ENCODE peak calls at places on chromosomes 12 and 14, in seven cellular contexts. J, D, C, I, P, F and S are unnamed samples.

GRCh38 chr12:89882051-89882450 is 173.4 kb upstream of the ATP2B1 start:
- DNase-seq in P (peak), J (no peak), C (no peak), I (no peak), F (no peak), D (no peak), S (peak)

GRCh38 chr14:94458096-94458495 is 5.5 kb upstream of the SERPINA11 start:
- DNase-seq in C (no peak), P (no peak), J (no peak), I (no peak), D (no peak), F (no peak), S (no peak)

GRCh38 chr14:59123975-59124374 is 64.5 kb upstream of the DAAM1 start:
- DNase-seq in C (no peak), D (no peak), F (no peak), P (no peak), J (no peak), I (no peak), S (no peak)

GRCh38 chr12:118689793-118690192 is 291.5 kb upstream of the SRRM4 start:
- DNase-seq in D (no peak), I (no peak), P (no peak), F (no peak), C (no peak), J (no peak), S (no peak)

GRCh38 chr12:113155060-113155459 is 5.5 kb downstream of the CFAP73 start:
- DNase-seq in C (no peak), D (no peak), I (no peak), J (no peak), P (no peak), F (no peak), S (no peak)

GRCh38 chr14:69355955-69356321 is 42.2 kb downstream of the ERH start:
- DNase-seq in I (peak), P (peak), F (no peak), J (peak), C (no peak), D (no peak), S (peak)

GRCh38 chr12:96510306-96510764 is 21.0 kb downstream of the CFAP54 start:
- DNase-seq in C (no peak), D (no peak), P (no peak), F (no peak), J (no peak), I (no peak), S (no peak)

GRCh38 chr12:57276935-57277563 is 26.1 kb upstream of the STAC3 start:
- DNase-seq in C (no peak), D (peak), I (no peak), J (no peak), P (no peak), F (no peak), S (no peak)

GRCh38 chr12:15205341-15206010 is 15.7 kb downstream of the RERG start:
- DNase-seq in J (no peak), F (no peak), D (no peak), C (no peak), P (no peak), I (no peak), S (no peak)

GRCh38 chr12:89252284-89252683 is 100.0 kb downstream of the DUSP6 start:
- DNase-seq in D (no peak), C (no peak), I (no peak), F (no peak), J (no peak), P (no peak), S (no peak)

GRCh38 chr12:57236224-57236924 is 6.9 kb downstream of the SHMT2 start:
- DNase-seq in I (no peak), P (no peak), C (no peak), D (no peak), F (peak), J (no peak), S (no peak)

GRCh38 chr12:51365276-51365675 is 18.8 kb upstream of the CELA1 start:
- DNase-seq in P (no peak), J (no peak), D (no peak), I (no peak), F (no peak), C (no peak), S (no peak)
- H3K4me3 ChIP-seq in P (no peak), J (no peak), D (no peak), I (no peak), F (no peak), C (no peak), S (no peak)

GRCh38 chr14:24113801-24114535 is 609 bp upstream of the DCAF11 start:
- DNase-seq in C (peak), J (peak), F (peak), D (peak), I (peak), P (no peak), S (peak)

GRCh38 chr14:24115451-24116110 is 832 bp upstream of the NRL start:
- DNase-seq in P (no peak), D (no peak), J (no peak), F (peak), C (peak), I (no peak), S (no peak)

GRCh38 chr14:24113379-24113800 is 1.2 kb upstream of the DCAF11 start:
- DNase-seq in P (no peak), C (no peak), F (no peak), D (no peak), I (no peak), J (no peak), S (no peak)

GRCh38 chr14:24116111-24116809 is 1.5 kb upstream of the NRL start:
- DNase-seq in D (no peak), J (no peak), F (no peak), I (no peak), C (no peak), P (no peak), S (no peak)

DNA sequence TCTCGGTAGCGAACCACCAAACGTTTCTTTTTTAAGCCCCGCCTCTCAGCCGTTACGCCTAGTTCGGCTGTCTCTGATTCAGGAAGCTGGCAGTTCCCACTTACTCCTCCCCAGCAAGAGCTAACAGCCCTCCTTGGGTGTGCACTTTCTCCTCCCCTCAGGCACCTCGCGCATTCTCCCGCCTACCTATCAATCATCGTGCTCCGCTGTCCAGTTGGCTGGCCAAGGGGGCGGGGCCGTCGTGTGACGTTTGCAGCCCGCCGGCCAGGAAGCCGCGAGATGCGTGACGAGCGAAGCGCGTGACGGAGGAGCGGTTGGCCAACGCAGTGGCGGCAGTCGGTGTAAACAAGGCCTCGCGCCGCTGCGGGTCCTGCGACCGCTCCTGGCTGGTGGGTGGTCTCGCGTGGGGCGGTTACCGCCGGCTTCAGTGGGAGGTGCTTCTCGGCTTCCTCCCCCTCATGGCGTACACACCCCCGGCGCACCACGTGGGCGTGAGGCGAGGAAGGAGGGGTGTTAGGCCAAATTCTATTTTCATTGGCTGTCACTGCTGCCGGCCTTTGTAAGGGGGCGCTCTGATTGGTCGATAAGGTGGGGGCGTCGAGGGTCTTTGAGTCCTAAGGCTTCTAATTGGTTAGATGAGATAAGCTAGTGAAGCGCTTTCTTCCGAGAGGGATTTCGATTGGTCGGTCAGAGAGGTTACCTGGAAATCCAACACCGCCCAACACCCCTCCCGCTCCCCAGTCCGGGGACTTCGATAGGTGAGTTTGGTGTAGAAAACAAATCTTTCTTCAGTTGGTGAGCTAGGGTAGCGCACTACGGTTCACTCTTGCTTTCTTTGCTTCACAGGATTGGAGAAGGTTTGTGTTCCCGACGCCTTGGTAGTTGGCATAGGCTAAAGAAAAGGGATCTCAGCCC is at the start of the genes DCAF11 and NRL:
- DNase-seq in P (peak), C (peak), F (peak), I (peak), D (peak), J (peak), S (peak)
- H3K4me3 ChIP-seq in P (peak), C (peak), F (peak), I (peak), D (peak), J (peak), S (peak)

DNA sequence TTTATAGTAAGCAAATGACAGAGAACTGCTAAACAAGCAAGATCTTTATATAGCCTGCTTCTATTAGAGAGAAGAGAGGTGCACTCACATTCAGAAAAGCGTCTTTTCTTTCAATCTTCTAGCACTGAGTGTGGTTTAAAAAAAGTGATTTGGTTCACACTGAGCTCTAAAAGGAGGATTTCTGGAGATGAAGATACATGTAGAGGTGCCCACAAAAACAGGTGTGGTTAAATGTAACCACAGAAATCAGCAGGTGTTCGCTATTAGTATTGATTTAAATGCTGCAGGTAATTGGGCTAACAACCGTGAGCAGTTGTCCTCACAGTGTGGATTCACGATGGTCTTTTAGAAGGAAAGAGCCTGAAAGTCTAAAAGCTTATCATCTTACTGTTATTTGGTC is 10.7 kb downstream of the PKP2 start:
- DNase-seq in J (no peak), D (peak), I (no peak), P (no peak), C (no peak), F (no peak), S (no peak)
- H3K4me3 ChIP-seq in J (no peak), D (peak), I (no peak), P (no peak), C (no peak), F (no peak), S (no peak)

DNA sequence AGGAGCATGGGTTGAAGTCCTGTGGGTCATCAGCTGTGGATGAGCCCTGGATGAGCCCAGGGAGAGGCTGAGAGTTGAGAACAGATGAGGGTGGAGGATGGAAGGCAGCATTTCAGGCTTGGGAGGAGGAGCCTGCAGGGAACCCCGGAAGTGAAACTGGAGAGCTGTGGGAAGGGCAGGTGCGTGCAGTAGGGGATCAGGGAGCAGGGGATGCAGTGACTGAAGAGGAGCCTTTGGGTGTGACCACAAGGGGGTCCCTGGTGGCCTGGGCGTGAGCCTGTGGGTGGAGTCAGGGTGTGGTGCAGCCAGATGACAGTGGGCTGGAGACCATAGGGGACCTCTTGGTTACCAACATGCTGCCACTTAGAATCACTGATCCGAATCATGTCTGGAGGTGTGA is 115.5 kb downstream of the PAPOLA start:
- DNase-seq in C (no peak), I (no peak), F (no peak), J (no peak), P (no peak), D (no peak), S (no peak)
- H3K4me3 ChIP-seq in C (no peak), I (no peak), F (no peak), J (no peak), P (no peak), D (no peak), S (no peak)

DNA sequence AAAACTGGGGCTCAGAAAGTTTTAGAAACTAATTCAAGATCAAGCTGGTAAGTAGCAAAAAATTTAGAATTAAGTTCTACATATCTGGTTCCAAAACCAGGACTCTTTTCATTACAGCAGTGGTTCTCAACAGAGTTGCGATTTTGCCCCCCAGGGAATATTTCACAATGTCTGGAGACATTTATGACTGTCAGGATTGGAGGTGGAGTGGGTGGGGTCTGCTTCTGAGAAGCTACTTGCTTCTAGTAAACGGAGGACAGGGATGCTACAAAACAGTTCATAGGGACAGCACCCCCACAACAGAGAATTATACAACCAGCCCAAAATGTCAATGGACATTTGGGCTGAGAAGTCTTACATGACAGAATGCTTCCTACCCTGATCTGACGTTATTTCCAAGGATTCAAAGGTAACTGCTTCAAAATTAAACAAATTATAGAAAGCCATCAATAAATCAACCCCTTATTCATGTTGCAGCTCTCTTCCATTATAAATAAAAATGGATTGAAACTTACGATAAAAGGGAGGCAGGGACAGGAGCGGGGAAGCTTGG is 728 bp upstream of the SPATA7 start:
- DNase-seq in J (no peak), P (no peak), C (peak), F (no peak), I (no peak), D (no peak), S (no peak)
- H3K4me3 ChIP-seq in J (peak), P (peak), C (peak), F (peak), I (peak), D (peak), S (peak)